ENCODE peak calls at places on chromosomes 7 and 10, in six cellular contexts. E is AG20443; M is stimulated activated naive CD8-positive, alpha-beta T cell treated with anti-CD3 and anti-CD28 coated beads, Interleukin-15, Interleukin-2, amounts not matched to agents 100 U/mL and 50 U/mL, for 24 hours; T is GM23248; P is activated CD4-positive, alpha-beta T cell treated with anti-CD3 and anti-CD28 coated beads, Interleukin-2, amount 50 U/mL, for 1 hour; K is posterior vena cava. F is an unnamed sample.

GRCh38 chr10:131514454-131514853 is 202.9 kb upstream of the TCERG1L start:
- DNase-seq in E (no peak), M (peak; percentile 33), T (peak; percentile 91), P (no peak), K (no peak), F (no peak)

GRCh38 chr10:47419421-47419820 is 35.3 kb upstream of the ZNF488 start:
- DNase-seq in E (no peak), M (no peak), T (no peak), P (no peak), K (peak; percentile 58), F (peak; percentile 33)

GRCh38 chr10:23955456-23955855 is 253.5 kb upstream of the KIAA1217 start:
- DNase-seq in E (no peak), M (no peak), T (no peak), P (no peak), K (no peak), F (no peak)

GRCh38 chr10:127117125-127117524 is 79.3 kb downstream of the INSYN2A start:
- DNase-seq in E (peak; percentile 72), M (peak; percentile 46), T (peak; percentile 58), P (peak; percentile 5), K (no peak), F (peak; percentile 30)

GRCh38 chr10:48896756-48897437 is 42.7 kb downstream of the LRRC18 start:
- DNase-seq in E (peak; percentile 66), M (no peak), T (peak; percentile 83), P (no peak), K (no peak), F (no peak)

GRCh38 chr10:61793760-61794713 is 107.5 kb upstream of the ARID5B start:
- DNase-seq in E (peak; percentile 63), M (no peak), T (peak; percentile 47), P (no peak), K (no peak), F (no peak)

GRCh38 chr7:143892527-143893300 is 9.3 kb downstream of the TCAF1 start:
- DNase-seq in E (no peak), M (no peak), T (peak; percentile 30), P (no peak), K (no peak), F (no peak)

GRCh38 chr7:73954181-73954580 is 73.8 kb upstream of the ELN start:
- DNase-seq in E (no peak), M (no peak), T (no peak), P (no peak), K (no peak), F (no peak)

GRCh38 chr7:38731195-38731594 is 100.0 kb upstream of the AMPH start:
- DNase-seq in E (peak; percentile 34), M (no peak), T (peak; percentile 58), P (no peak), K (no peak), F (no peak)

GRCh38 chr10:116097239-116097751 is 175.7 kb downstream of the GFRA1 start:
- DNase-seq in E (no peak), M (no peak), T (no peak), P (no peak), K (no peak), F (no peak)

GRCh38 chr10:74333174-74333573 is 182.2 kb downstream of the ADK start:
- DNase-seq in E (peak; percentile 41), M (no peak), T (peak; percentile 89), P (no peak), K (no peak), F (no peak)

GRCh38 chr7:99489235-99489634 is 10.8 kb downstream of the ZNF394 start:
- DNase-seq in E (no peak), M (no peak), T (no peak), P (no peak), K (no peak), F (no peak)

GRCh38 chr10:10785627-10786333 is 231.9 kb upstream of the CELF2 start:
- DNase-seq in E (no peak), M (no peak), T (peak; percentile 69), P (no peak), K (no peak), F (no peak)

GRCh38 chr10:6055929-6056328 is 6.2 kb downstream of the IL2RA start:
- DNase-seq in E (no peak), M (peak; percentile 3), T (no peak), P (no peak), K (no peak), F (no peak)

GRCh38 chr7:139118803-139119485 is 9.4 kb upstream of the ZC3HAV1 start:
- DNase-seq in E (no peak), M (peak; percentile 43), T (no peak), P (no peak), K (no peak), F (no peak)

GRCh38 chr10:34109952-34110702 is 705.0 kb downstream of the PARD3 start:
- DNase-seq in E (peak; percentile 36), M (no peak), T (peak; percentile 87), P (no peak), K (no peak), F (no peak)

GRCh38 chr7:115359919-115360318 is 438.0 kb downstream of the MDFIC start:
- DNase-seq in E (no peak), M (no peak), T (peak; percentile 36), P (no peak), K (no peak), F (no peak)

GRCh38 chr7:125934539-125934938 is 1004.9 kb upstream of the POT1 start:
- DNase-seq in E (no peak), M (no peak), T (no peak), P (no peak), K (no peak), F (no peak)

GRCh38 chr7:41925946-41926345 is 223.1 kb upstream of the INHBA start:
- DNase-seq in E (no peak), M (no peak), T (peak; percentile 31), P (no peak), K (no peak), F (no peak)

GRCh38 chr7:8285155-8285554 is 23.2 kb upstream of the ICA1 start:
- DNase-seq in E (no peak), M (no peak), T (no peak), P (no peak), K (no peak), F (no peak)

GRCh38 chr10:93063217-93063976 is 2.8 kb downstream of the CYP26C1 start:
- DNase-seq in E (no peak), M (no peak), T (no peak), P (no peak), K (no peak), F (no peak)

GRCh38 chr7:83976302-83976701 is 218.3 kb downstream of the SEMA3A start:
- DNase-seq in E (peak; percentile 17), M (no peak), T (peak; percentile 60), P (no peak), K (no peak), F (no peak)

GRCh38 chr10:32795598-32796183 is 162.3 kb downstream of the ITGB1 start:
- DNase-seq in E (peak; percentile 32), M (no peak), T (peak; percentile 53), P (no peak), K (no peak), F (no peak)

GRCh38 chr7:139071683-139072082 is 35.8 kb upstream of the ZC3HAV1L start:
- DNase-seq in E (no peak), M (no peak), T (no peak), P (no peak), K (no peak), F (no peak)

GRCh38 chr10:66941491-66941890 is 15.7 kb downstream of the LRRTM3 start:
- DNase-seq in E (no peak), M (no peak), T (no peak), P (no peak), K (no peak), F (no peak)

GRCh38 chr7:109213081-109213480 is 643.4 kb downstream of the DNAJB9 start:
- DNase-seq in E (no peak), M (no peak), T (no peak), P (no peak), K (no peak), F (no peak)

GRCh38 chr7:128454808-128455555 is 696 bp upstream of the HILPDA start:
- DNase-seq in E (peak; percentile 39), M (no peak), T (peak; percentile 73), P (no peak), K (no peak), F (no peak)

F was measured in tibial artery.